ENCODE peak calls at places on chromosomes 2 and 18, in nine cellular contexts. K is right lobe of liver, G is psoas muscle, D is tibial nerve, H is kidney, A is BJ, T is AG10803, X is A549, Z is omental fat pad. O is an unnamed sample.

GRCh38 chr18:66077066-66077465 is 326.3 kb downstream of the CDH7 start:
- DNase-seq in K (no peak), G (no peak), D (no peak), H (no peak), A (no peak), T (no peak), X (no peak), Z (no peak), O (no peak)

GRCh38 chr2:236928353-236929153 is 157.1 kb upstream of the COPS8 start:
- DNase-seq in K (no peak), G (no peak), D (no peak), H (no peak), A (no peak), T (no peak), X (no peak), Z (no peak), O (no peak)

GRCh38 chr2:101197814-101198213 is 46.6 kb upstream of the TBC1D8 start:
- DNase-seq in K (no peak), G (no peak), D (no peak), H (no peak), A (no peak), T (no peak), X (no peak), Z (no peak), O (no peak)

GRCh38 chr2:240603846-240604245 is 17.3 kb downstream of the CAPN10 start:
- DNase-seq in K (no peak), G (peak; percentile 43), D (no peak), H (peak; percentile 66), A (no peak), T (no peak), X (no peak), Z (no peak), O (no peak)

GRCh38 chr2:216118474-216118873 is 9.3 kb downstream of the XRCC5 start:
- DNase-seq in K (no peak), G (no peak), D (no peak), H (no peak), A (no peak), T (peak; percentile 40), X (no peak), Z (no peak), O (no peak)

GRCh38 chr2:165902929-165903328 is 50.6 kb downstream of the TTC21B start:
- DNase-seq in K (no peak), G (no peak), D (no peak), H (no peak), A (no peak), T (peak; percentile 29), X (no peak), Z (no peak), O (no peak)

GRCh38 chr2:18704224-18704623 is 114.9 kb upstream of the NT5C1B start:
- DNase-seq in K (no peak), G (no peak), D (no peak), H (no peak), A (no peak), T (no peak), X (no peak), Z (no peak), O (no peak)

GRCh38 chr18:76752400-76752799 is 70.0 kb upstream of the ZNF236 start:
- DNase-seq in K (no peak), G (no peak), D (no peak), H (no peak), A (no peak), T (no peak), X (no peak), Z (no peak), O (no peak)

GRCh38 chr18:59021500-59021899 is 118.2 kb upstream of the SEC11C start:
- DNase-seq in K (peak; percentile 78), G (peak; percentile 81), D (no peak), H (no peak), A (no peak), T (no peak), X (no peak), Z (no peak), O (no peak)

GRCh38 chr2:136238552-136239346 is 120.8 kb upstream of the CXCR4 start:
- DNase-seq in K (no peak), G (no peak), D (peak; percentile 40), H (peak; percentile 58), A (peak; percentile 14), T (peak; percentile 15), X (no peak), Z (no peak), O (no peak)

GRCh38 chr2:191783416-191783815 is 63.5 kb downstream of the CAVIN2 start:
- DNase-seq in K (no peak), G (no peak), D (no peak), H (no peak), A (no peak), T (no peak), X (no peak), Z (no peak), O (no peak)

GRCh38 chr2:46349115-46349547 is 51.9 kb downstream of the EPAS1 start:
- DNase-seq in K (no peak), G (no peak), D (no peak), H (no peak), A (no peak), T (no peak), X (no peak), Z (no peak), O (no peak)

GRCh38 chr2:152242787-152243472 is 67.4 kb upstream of the STAM2 start:
- DNase-seq in K (no peak), G (no peak), D (no peak), H (no peak), A (no peak), T (no peak), X (no peak), Z (no peak), O (no peak)

GRCh38 chr2:67159929-67160328 is 237.2 kb upstream of the ETAA1 start:
- DNase-seq in K (no peak), G (no peak), D (no peak), H (no peak), A (peak; percentile 19), T (no peak), X (no peak), Z (no peak), O (no peak)

GRCh38 chr18:22207022-22207758 is 37.8 kb downstream of the GATA6 start:
- DNase-seq in K (no peak), G (no peak), D (no peak), H (no peak), A (no peak), T (peak; percentile 51), X (no peak), Z (no peak), O (no peak)

GRCh38 chr18:12520442-12520992 is 112.8 kb downstream of the PRELID3A start:
- DNase-seq in K (no peak), G (no peak), D (no peak), H (no peak), A (no peak), T (peak; percentile 52), X (no peak), Z (no peak), O (no peak)

GRCh38 chr18:37537868-37538525 is 27.6 kb downstream of the CELF4 start:
- DNase-seq in K (peak; percentile 81), G (peak; percentile 83), D (peak; percentile 62), H (peak; percentile 91), A (no peak), T (peak; percentile 59), X (peak; percentile 48), Z (peak; percentile 60), O (peak; percentile 92)

GRCh38 chr2:174024524-174025270 is 59.5 kb upstream of the SP3 start:
- DNase-seq in K (no peak), G (peak; percentile 91), D (peak; percentile 87), H (peak; percentile 92), A (no peak), T (peak; percentile 86), X (no peak), Z (no peak), O (no peak)

GRCh38 chr2:98818164-98818563 is 87.2 kb upstream of the MGAT4A start:
- DNase-seq in K (no peak), G (no peak), D (no peak), H (no peak), A (no peak), T (no peak), X (no peak), Z (no peak), O (no peak)

GRCh38 chr2:175251425-175252041 is 70.0 kb upstream of the ATP5MC3 start:
- DNase-seq in K (no peak), G (no peak), D (peak; percentile 6), H (no peak), A (no peak), T (peak; percentile 40), X (peak; percentile 46), Z (no peak), O (peak; percentile 22)

GRCh38 chr2:175259164-175259563 is 77.7 kb upstream of the ATP5MC3 start:
- DNase-seq in K (no peak), G (no peak), D (no peak), H (no peak), A (no peak), T (no peak), X (no peak), Z (no peak), O (no peak)

GRCh38 chr2:175256806-175257585 is 75.5 kb upstream of the ATP5MC3 start:
- DNase-seq in K (no peak), G (no peak), D (no peak), H (peak; percentile 52), A (no peak), T (no peak), X (no peak), Z (no peak), O (no peak)

GRCh38 chr2:175253871-175254270 is 72.4 kb upstream of the ATP5MC3 start:
- DNase-seq in K (no peak), G (no peak), D (no peak), H (no peak), A (no peak), T (no peak), X (no peak), Z (no peak), O (no peak)
- TF ChIP-seq CTCF in K (no peak), G (no peak), D (no peak), H (no peak), A (no peak), T (no peak), X (no peak), Z (no peak), O (no peak)

GRCh38 chr2:61822255-61822654 is 31.6 kb downstream of the FAM161A start:
- DNase-seq in K (no peak), G (no peak), D (no peak), H (no peak), A (no peak), T (no peak), X (no peak), Z (no peak), O (no peak)
- TF ChIP-seq CTCF in K (no peak), G (no peak), D (no peak), H (no peak), A (no peak), T (no peak), X (no peak), Z (no peak), O (no peak)

DNA sequence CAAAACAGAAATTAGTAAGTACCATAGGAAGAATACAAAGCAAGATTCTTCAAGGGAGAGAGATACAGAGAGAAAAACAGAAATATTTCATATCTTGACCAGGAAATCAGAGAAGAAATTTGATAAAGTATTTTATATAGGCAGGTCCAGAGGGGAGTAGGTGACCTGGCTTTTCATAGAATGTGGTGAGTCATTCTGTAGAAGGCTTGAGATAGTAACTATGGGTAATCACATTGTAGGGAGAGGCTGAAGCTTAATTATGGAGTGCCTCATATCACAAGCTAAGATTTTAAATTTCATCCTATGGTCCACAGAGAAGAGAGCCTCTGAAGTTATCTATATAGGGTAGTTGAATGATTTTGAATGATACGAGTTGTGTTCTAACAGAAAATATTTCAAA is 195.0 kb upstream of the CYRIA start:
- DNase-seq in K (no peak), G (no peak), D (no peak), H (no peak), A (no peak), T (no peak), X (no peak), Z (no peak), O (no peak)
- TF ChIP-seq CTCF in K (no peak), G (no peak), D (no peak), H (no peak), A (no peak), T (no peak), X (no peak), Z (no peak), O (no peak)

GRCh38 chr2:31317387-31317786 is 83.4 kb downstream of the EHD3 start:
- DNase-seq in K (no peak), G (no peak), D (no peak), H (no peak), A (no peak), T (no peak), X (no peak), Z (no peak), O (no peak)
- TF ChIP-seq CTCF in K (no peak), G (no peak), D (no peak), H (no peak), A (no peak), T (no peak), X (no peak), Z (no peak), O (no peak)